ENCODE peak calls at places on chromosome 13, in ten cellular contexts. One of them, this sample, is unnamed.

GRCh38 chr13:52127783-52128702 is 830 bp downstream of the NEK5 start:
- DNase-seq in cardiac muscle cell: peak
- DNase-seq in GM12865: peak
- DNase-seq in sigmoid colon: peak
- DNase-seq in tibial artery: peak
- DNase-seq in uterus: peak
- DNase-seq in fibroblast of lung: peak
- DNase-seq in esophagus muscularis mucosa: no peak
- DNase-seq in astrocyte of the spinal cord: peak
- DNase-seq in endodermal cell: peak
- DNase-seq in this sample: peak

GRCh38 chr13:113657851-113658741 is at the start of gene ATP4B:
- DNase-seq in uterus: peak
- DNase-seq in GM12865: no peak
- DNase-seq in sigmoid colon: peak
- DNase-seq in endodermal cell: peak
- DNase-seq in tibial artery: no peak
- DNase-seq in cardiac muscle cell: no peak
- DNase-seq in fibroblast of lung: no peak
- DNase-seq in esophagus muscularis mucosa: no peak
- DNase-seq in astrocyte of the spinal cord: no peak
- DNase-seq in this sample: no peak

GRCh38 chr13:52034616-52035226 is 10.2 kb downstream of the UTP14C start:
- DNase-seq in cardiac muscle cell: no peak
- DNase-seq in astrocyte of the spinal cord: no peak
- DNase-seq in tibial artery: no peak
- DNase-seq in GM12865: no peak
- DNase-seq in sigmoid colon: no peak
- DNase-seq in uterus: no peak
- DNase-seq in fibroblast of lung: peak
- DNase-seq in endodermal cell: no peak
- DNase-seq in esophagus muscularis mucosa: no peak
- DNase-seq in this sample: no peak

GRCh38 chr13:26965976-26966375 is 205.4 kb upstream of the GPR12 start:
- DNase-seq in tibial artery: no peak
- DNase-seq in astrocyte of the spinal cord: peak
- DNase-seq in uterus: peak
- DNase-seq in esophagus muscularis mucosa: no peak
- DNase-seq in endodermal cell: no peak
- DNase-seq in GM12865: no peak
- DNase-seq in sigmoid colon: peak
- DNase-seq in cardiac muscle cell: peak
- DNase-seq in fibroblast of lung: peak
- DNase-seq in this sample: peak

GRCh38 chr13:73138276-73138950 is 79.6 kb downstream of the KLF5 start:
- DNase-seq in endodermal cell: no peak
- DNase-seq in sigmoid colon: no peak
- DNase-seq in uterus: no peak
- DNase-seq in fibroblast of lung: peak
- DNase-seq in esophagus muscularis mucosa: peak
- DNase-seq in astrocyte of the spinal cord: peak
- DNase-seq in GM12865: no peak
- DNase-seq in cardiac muscle cell: peak
- DNase-seq in tibial artery: no peak
- DNase-seq in this sample: peak

GRCh38 chr13:29386246-29386645 is 209.2 kb downstream of the SLC7A1 start:
- DNase-seq in GM12865: no peak
- DNase-seq in astrocyte of the spinal cord: no peak
- DNase-seq in uterus: no peak
- DNase-seq in tibial artery: no peak
- DNase-seq in cardiac muscle cell: no peak
- DNase-seq in endodermal cell: no peak
- DNase-seq in fibroblast of lung: no peak
- DNase-seq in esophagus muscularis mucosa: peak
- DNase-seq in sigmoid colon: no peak
- DNase-seq in this sample: no peak

GRCh38 chr13:21834511-21834910 is 163.6 kb downstream of the FGF9 start:
- DNase-seq in astrocyte of the spinal cord: no peak
- DNase-seq in endodermal cell: no peak
- DNase-seq in fibroblast of lung: no peak
- DNase-seq in sigmoid colon: no peak
- DNase-seq in cardiac muscle cell: no peak
- DNase-seq in GM12865: no peak
- DNase-seq in esophagus muscularis mucosa: no peak
- DNase-seq in tibial artery: no peak
- DNase-seq in uterus: no peak
- DNase-seq in this sample: no peak

GRCh38 chr13:36919206-36919832 is 719 bp downstream of the SMAD9 start:
- DNase-seq in endodermal cell: peak
- DNase-seq in GM12865: no peak
- DNase-seq in esophagus muscularis mucosa: no peak
- DNase-seq in uterus: peak
- DNase-seq in cardiac muscle cell: peak
- DNase-seq in tibial artery: peak
- DNase-seq in sigmoid colon: peak
- DNase-seq in astrocyte of the spinal cord: no peak
- DNase-seq in fibroblast of lung: peak
- DNase-seq in this sample: no peak

GRCh38 chr13:76383671-76384461 is 502.3 kb downstream of the KCTD12 start:
- DNase-seq in uterus: no peak
- DNase-seq in astrocyte of the spinal cord: peak
- DNase-seq in cardiac muscle cell: peak
- DNase-seq in endodermal cell: no peak
- DNase-seq in sigmoid colon: peak
- DNase-seq in fibroblast of lung: peak
- DNase-seq in tibial artery: no peak
- DNase-seq in GM12865: no peak
- DNase-seq in esophagus muscularis mucosa: no peak
- DNase-seq in this sample: peak

GRCh38 chr13:48891586-48891985 is 84.1 kb upstream of the FNDC3A start:
- DNase-seq in uterus: no peak
- DNase-seq in fibroblast of lung: peak
- DNase-seq in tibial artery: no peak
- DNase-seq in cardiac muscle cell: peak
- DNase-seq in GM12865: no peak
- DNase-seq in sigmoid colon: no peak
- DNase-seq in endodermal cell: no peak
- DNase-seq in esophagus muscularis mucosa: no peak
- DNase-seq in astrocyte of the spinal cord: peak
- DNase-seq in this sample: peak

GRCh38 chr13:41144576-41144975 is 12.0 kb upstream of the KBTBD6 start:
- DNase-seq in tibial artery: no peak
- DNase-seq in GM12865: no peak
- DNase-seq in esophagus muscularis mucosa: no peak
- DNase-seq in uterus: no peak
- DNase-seq in astrocyte of the spinal cord: no peak
- DNase-seq in sigmoid colon: no peak
- DNase-seq in fibroblast of lung: no peak
- DNase-seq in cardiac muscle cell: peak
- DNase-seq in endodermal cell: no peak
- DNase-seq in this sample: no peak

GRCh38 chr13:106859505-106859904 is 291.6 kb upstream of the ARGLU1 start:
- DNase-seq in fibroblast of lung: no peak
- DNase-seq in sigmoid colon: no peak
- DNase-seq in uterus: no peak
- DNase-seq in cardiac muscle cell: no peak
- DNase-seq in endodermal cell: peak
- DNase-seq in tibial artery: no peak
- DNase-seq in astrocyte of the spinal cord: no peak
- DNase-seq in GM12865: no peak
- DNase-seq in esophagus muscularis mucosa: no peak
- DNase-seq in this sample: no peak
- H3K4me3 ChIP-seq in fibroblast of lung: no peak
- H3K4me3 ChIP-seq in sigmoid colon: no peak
- H3K4me3 ChIP-seq in uterus: no peak
- H3K4me3 ChIP-seq in cardiac muscle cell: no peak
- H3K4me3 ChIP-seq in endodermal cell: peak
- H3K4me3 ChIP-seq in tibial artery: no peak
- H3K4me3 ChIP-seq in astrocyte of the spinal cord: no peak
- H3K4me3 ChIP-seq in GM12865: no peak
- H3K4me3 ChIP-seq in esophagus muscularis mucosa: no peak
- H3K4me3 ChIP-seq in this sample: no peak

GRCh38 chr13:98089246-98089645 is 53.6 kb upstream of the FARP1 start:
- DNase-seq in fibroblast of lung: no peak
- DNase-seq in tibial artery: no peak
- DNase-seq in GM12865: no peak
- DNase-seq in cardiac muscle cell: peak
- DNase-seq in endodermal cell: no peak
- DNase-seq in esophagus muscularis mucosa: no peak
- DNase-seq in uterus: no peak
- DNase-seq in astrocyte of the spinal cord: peak
- DNase-seq in sigmoid colon: no peak
- DNase-seq in this sample: peak

GRCh38 chr13:98083936-98084335 is 59.0 kb upstream of the FARP1 start:
- DNase-seq in fibroblast of lung: no peak
- DNase-seq in tibial artery: no peak
- DNase-seq in cardiac muscle cell: peak
- DNase-seq in endodermal cell: no peak
- DNase-seq in GM12865: no peak
- DNase-seq in sigmoid colon: no peak
- DNase-seq in uterus: no peak
- DNase-seq in astrocyte of the spinal cord: no peak
- DNase-seq in esophagus muscularis mucosa: no peak
- DNase-seq in this sample: no peak

GRCh38 chr13:98080280-98080679 is 62.6 kb upstream of the FARP1 start:
- DNase-seq in sigmoid colon: no peak
- DNase-seq in endodermal cell: no peak
- DNase-seq in uterus: no peak
- DNase-seq in cardiac muscle cell: no peak
- DNase-seq in tibial artery: no peak
- DNase-seq in fibroblast of lung: no peak
- DNase-seq in esophagus muscularis mucosa: no peak
- DNase-seq in astrocyte of the spinal cord: no peak
- DNase-seq in GM12865: no peak
- DNase-seq in this sample: no peak

GRCh38 chr13:98083507-98083906 is 59.4 kb upstream of the FARP1 start:
- DNase-seq in GM12865: no peak
- DNase-seq in uterus: no peak
- DNase-seq in cardiac muscle cell: peak
- DNase-seq in tibial artery: no peak
- DNase-seq in fibroblast of lung: peak
- DNase-seq in astrocyte of the spinal cord: peak
- DNase-seq in esophagus muscularis mucosa: no peak
- DNase-seq in endodermal cell: no peak
- DNase-seq in sigmoid colon: no peak
- DNase-seq in this sample: peak
- TF ChIP-seq CTCF in GM12865: no peak
- TF ChIP-seq CTCF in uterus: no peak
- TF ChIP-seq CTCF in cardiac muscle cell: peak
- TF ChIP-seq CTCF in tibial artery: no peak
- TF ChIP-seq CTCF in fibroblast of lung: peak
- TF ChIP-seq CTCF in astrocyte of the spinal cord: no peak
- TF ChIP-seq CTCF in esophagus muscularis mucosa: no peak
- TF ChIP-seq CTCF in endodermal cell: no peak
- TF ChIP-seq CTCF in sigmoid colon: no peak
- TF ChIP-seq CTCF in this sample: no peak

DNA sequence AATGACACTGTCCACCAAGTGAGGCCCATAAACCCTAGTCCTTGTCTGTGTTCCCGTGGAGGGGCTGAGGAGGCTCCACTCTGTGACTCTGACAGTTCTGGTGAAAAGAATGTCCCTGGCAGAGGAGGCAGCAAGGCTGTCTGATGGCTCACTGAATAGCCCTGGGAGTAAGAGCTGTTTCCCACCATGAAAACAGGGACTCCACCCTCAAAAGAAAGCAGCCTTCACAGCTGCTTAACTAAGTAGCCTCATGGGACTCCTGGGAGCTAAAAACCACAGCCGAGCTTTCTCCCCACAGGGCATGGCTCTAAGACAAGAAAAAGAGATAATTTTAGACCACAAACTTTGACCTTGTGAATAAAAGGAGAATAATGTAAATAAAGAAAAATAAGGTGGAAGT is 135.1 kb upstream of the FRY start:
- DNase-seq in sigmoid colon: no peak
- DNase-seq in GM12865: peak
- DNase-seq in cardiac muscle cell: peak
- DNase-seq in fibroblast of lung: peak
- DNase-seq in tibial artery: peak
- DNase-seq in esophagus muscularis mucosa: no peak
- DNase-seq in uterus: no peak
- DNase-seq in astrocyte of the spinal cord: peak
- DNase-seq in endodermal cell: no peak
- DNase-seq in this sample: peak
- H3K4me3 ChIP-seq in sigmoid colon: no peak
- H3K4me3 ChIP-seq in GM12865: no peak
- H3K4me3 ChIP-seq in cardiac muscle cell: no peak
- H3K4me3 ChIP-seq in fibroblast of lung: no peak
- H3K4me3 ChIP-seq in tibial artery: no peak
- H3K4me3 ChIP-seq in esophagus muscularis mucosa: no peak
- H3K4me3 ChIP-seq in uterus: no peak
- H3K4me3 ChIP-seq in astrocyte of the spinal cord: no peak
- H3K4me3 ChIP-seq in endodermal cell: no peak
- H3K4me3 ChIP-seq in this sample: no peak

DNA sequence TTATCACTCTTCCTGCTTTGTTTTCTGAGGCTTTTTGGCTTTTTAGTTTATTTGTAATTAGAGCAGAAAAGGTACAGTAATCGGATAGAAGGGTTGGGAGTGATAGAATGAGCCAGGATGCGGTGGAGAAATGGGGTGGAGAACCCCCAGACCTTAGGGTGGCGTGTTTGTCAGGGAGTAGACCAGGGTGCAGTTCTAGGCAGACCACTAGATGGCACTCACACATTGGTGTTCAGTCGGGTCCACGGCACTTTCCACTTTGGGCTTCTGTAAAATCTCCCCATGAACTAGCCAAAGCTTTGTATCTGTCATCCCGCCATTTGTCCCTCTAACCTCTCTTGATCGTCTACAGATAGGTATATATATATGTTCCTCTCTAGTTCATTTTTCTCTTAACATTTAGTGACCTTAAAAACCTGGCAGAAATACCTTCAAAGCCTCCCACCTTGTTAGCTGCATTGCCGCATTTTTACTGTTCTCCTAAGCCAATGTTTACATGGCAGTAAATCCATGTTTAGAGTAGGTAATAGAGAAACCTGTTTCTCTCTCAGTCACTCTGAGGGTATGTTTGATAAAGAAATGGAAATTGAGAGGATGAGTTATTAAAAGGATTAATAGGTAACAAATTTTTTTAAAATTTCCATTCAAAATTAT is 154.9 kb downstream of the TM9SF2 start:
- DNase-seq in uterus: peak
- DNase-seq in GM12865: peak
- DNase-seq in astrocyte of the spinal cord: peak
- DNase-seq in esophagus muscularis mucosa: peak
- DNase-seq in cardiac muscle cell: peak
- DNase-seq in endodermal cell: peak
- DNase-seq in sigmoid colon: peak
- DNase-seq in fibroblast of lung: peak
- DNase-seq in tibial artery: peak
- DNase-seq in this sample: peak
- TF ChIP-seq CTCF in uterus: peak
- TF ChIP-seq CTCF in GM12865: peak
- TF ChIP-seq CTCF in astrocyte of the spinal cord: peak
- TF ChIP-seq CTCF in esophagus muscularis mucosa: peak
- TF ChIP-seq CTCF in cardiac muscle cell: peak
- TF ChIP-seq CTCF in endodermal cell: peak
- TF ChIP-seq CTCF in sigmoid colon: peak
- TF ChIP-seq CTCF in fibroblast of lung: peak
- TF ChIP-seq CTCF in tibial artery: peak
- TF ChIP-seq CTCF in this sample: peak

DNA sequence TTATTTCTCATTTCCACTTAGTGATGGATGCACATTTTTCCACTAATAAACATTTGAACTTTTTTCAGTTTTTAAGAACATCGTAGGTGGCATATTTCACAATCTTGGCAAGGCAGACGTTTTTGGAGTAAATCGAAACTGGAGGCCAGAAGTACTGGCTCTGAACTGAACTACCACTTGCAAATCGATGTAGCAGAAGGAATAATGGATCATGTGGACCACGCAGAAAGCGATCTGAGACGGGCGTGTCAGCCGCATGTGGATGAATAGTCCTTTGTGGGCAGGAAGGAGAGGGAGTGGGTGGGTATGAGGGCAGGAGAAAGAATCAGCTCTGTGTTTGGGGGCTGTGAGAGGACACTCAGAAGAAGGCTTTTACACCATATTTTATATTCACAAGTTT is 90.4 kb downstream of the COL4A2 start:
- DNase-seq in astrocyte of the spinal cord: no peak
- DNase-seq in GM12865: no peak
- DNase-seq in esophagus muscularis mucosa: no peak
- DNase-seq in endodermal cell: no peak
- DNase-seq in sigmoid colon: peak
- DNase-seq in uterus: no peak
- DNase-seq in cardiac muscle cell: peak
- DNase-seq in tibial artery: peak
- DNase-seq in fibroblast of lung: peak
- DNase-seq in this sample: no peak
- H3K4me3 ChIP-seq in astrocyte of the spinal cord: no peak
- H3K4me3 ChIP-seq in GM12865: no peak
- H3K4me3 ChIP-seq in esophagus muscularis mucosa: peak
- H3K4me3 ChIP-seq in endodermal cell: no peak
- H3K4me3 ChIP-seq in sigmoid colon: peak
- H3K4me3 ChIP-seq in uterus: peak
- H3K4me3 ChIP-seq in cardiac muscle cell: no peak
- H3K4me3 ChIP-seq in tibial artery: peak
- H3K4me3 ChIP-seq in fibroblast of lung: peak
- H3K4me3 ChIP-seq in this sample: no peak